ENCODE peak calls at places on chromosomes 13 and 19, in four cellular contexts. Q is A549, U is spleen, E is heart left ventricle. X is an unnamed sample.

GRCh38 chr13:96617528-96617927 is 376.7 kb downstream of the OXGR1 start:
- DNase-seq in U (no peak), E (no peak), Q (no peak), X (no peak)

GRCh38 chr19:57239982-57240310 is 486 bp upstream of the ZNF805 start:
- DNase-seq in U (no peak), Q (no peak), E (no peak), X (no peak)

GRCh38 chr19:6599866-6600454 is 9.0 kb upstream of the CD70 start:
- DNase-seq in Q (no peak), E (no peak), U (no peak), X (no peak)

GRCh38 chr19:5891572-5891937 is 12.0 kb downstream of the NDUFA11 start:
- DNase-seq in U (no peak), Q (no peak), E (no peak), X (no peak)

GRCh38 chr13:104196611-104197010 is 1130.4 kb upstream of the SLC10A2 start:
- DNase-seq in Q (no peak), U (no peak), E (no peak), X (no peak)

GRCh38 chr19:29622191-29623070 is 16.3 kb downstream of the POP4 start:
- DNase-seq in Q (no peak), E (peak), U (peak), X (no peak)

GRCh38 chr13:47858678-47859050 is 142.4 kb downstream of the SUCLA2 start:
- DNase-seq in E (no peak), U (no peak), Q (no peak), X (no peak)

GRCh38 chr13:76725211-76725610 is 161.0 kb downstream of the KCTD12 start:
- DNase-seq in Q (no peak), E (no peak), U (no peak), X (no peak)

GRCh38 chr19:10858204-10858828 is 10.1 kb downstream of the C19orf38 start:
- DNase-seq in U (no peak), E (no peak), Q (no peak), X (no peak)

GRCh38 chr13:49890376-49890775 is 45.8 kb downstream of the SPRYD7 start:
- DNase-seq in Q (no peak), U (no peak), E (no peak), X (no peak)

GRCh38 chr19:29618871-29619270 is 12.8 kb downstream of the POP4 start:
- DNase-seq in Q (no peak), U (peak), E (no peak), X (no peak)

GRCh38 chr19:33199441-33200265 is 5.5 kb downstream of the LRP3 start:
- DNase-seq in U (no peak), Q (no peak), E (no peak), X (no peak)

GRCh38 chr13:100323937-100324336 is 235.0 kb downstream of the PCCA start:
- DNase-seq in E (no peak), Q (no peak), U (no peak), X (no peak)

GRCh38 chr19:1110809-1111640 is 7.2 kb downstream of the GPX4 start:
- DNase-seq in E (no peak), Q (no peak), U (peak), X (no peak)

GRCh38 chr13:107258599-107259187 is 690.8 kb upstream of the ARGLU1 start:
- DNase-seq in U (no peak), Q (no peak), E (no peak), X (no peak)

GRCh38 chr13:51230473-51231105 is 8.4 kb downstream of the FAM124A start:
- DNase-seq in Q (no peak), E (no peak), U (no peak), X (peak)

GRCh38 chr19:46621191-46622117 is 3.4 kb downstream of the PTGIR start:
- DNase-seq in Q (no peak), U (no peak), E (peak), X (no peak)

GRCh38 chr13:74110053-74110452 is 24.2 kb downstream of the KLF12 start:
- DNase-seq in U (no peak), E (no peak), Q (no peak), X (no peak)

GRCh38 chr13:77397636-77398035 is 70.7 kb upstream of the MYCBP2 start:
- DNase-seq in U (no peak), E (no peak), Q (no peak), X (no peak)

GRCh38 chr19:48127561-48127960 is 16.9 kb upstream of the PLA2G4C start:
- DNase-seq in E (no peak), U (no peak), Q (no peak), X (no peak)

GRCh38 chr19:41753159-41753558 is 2.2 kb upstream of the CEACAM6 start:
- DNase-seq in U (peak), E (no peak), Q (peak), X (peak)

GRCh38 chr19:45676851-45677263 is 8.8 kb downstream of the GIPR start:
- DNase-seq in E (no peak), U (peak), Q (no peak), X (peak)

GRCh38 chr19:7515471-7516226 is at the start of gene ZNF358:
- DNase-seq in Q (peak), U (peak), E (peak), X (peak)

GRCh38 chr19:883661-884211 is 9.3 kb downstream of the MED16 start:
- DNase-seq in U (no peak), Q (no peak), E (no peak), X (no peak)

GRCh38 chr13:34031629-34032028 is 213.7 kb downstream of the RFC3 start:
- DNase-seq in U (no peak), E (no peak), Q (no peak), X (no peak)

GRCh38 chr19:42088471-42089190 is 12.7 kb downstream of the ZNF574 start:
- DNase-seq in U (no peak), Q (no peak), E (no peak), X (no peak)

GRCh38 chr13:20128459-20128927 is 32.4 kb downstream of the GJA3 start:
- DNase-seq in Q (no peak), U (no peak), E (no peak), X (peak)

GRCh38 chr13:91174886-91175501 is 172.5 kb upstream of the MIR17HG start:
- DNase-seq in E (peak), Q (no peak), U (no peak), X (peak)

GRCh38 chr13:27797228-27797624 is 4.9 kb downstream of the GSX1 start:
- DNase-seq in E (no peak), Q (peak), U (no peak), X (peak)

GRCh38 chr19:2115911-2116426 is 19.3 kb downstream of the IZUMO4 start:
- DNase-seq in Q (no peak), E (no peak), U (no peak), X (no peak)

GRCh38 chr19:9818734-9819589 is at the start of gene FBXL12:
- DNase-seq in Q (peak), U (peak), E (peak), X (peak)
- TF ChIP-seq POLR2A in Q (peak), U (peak), E (peak), X (peak)

DNA sequence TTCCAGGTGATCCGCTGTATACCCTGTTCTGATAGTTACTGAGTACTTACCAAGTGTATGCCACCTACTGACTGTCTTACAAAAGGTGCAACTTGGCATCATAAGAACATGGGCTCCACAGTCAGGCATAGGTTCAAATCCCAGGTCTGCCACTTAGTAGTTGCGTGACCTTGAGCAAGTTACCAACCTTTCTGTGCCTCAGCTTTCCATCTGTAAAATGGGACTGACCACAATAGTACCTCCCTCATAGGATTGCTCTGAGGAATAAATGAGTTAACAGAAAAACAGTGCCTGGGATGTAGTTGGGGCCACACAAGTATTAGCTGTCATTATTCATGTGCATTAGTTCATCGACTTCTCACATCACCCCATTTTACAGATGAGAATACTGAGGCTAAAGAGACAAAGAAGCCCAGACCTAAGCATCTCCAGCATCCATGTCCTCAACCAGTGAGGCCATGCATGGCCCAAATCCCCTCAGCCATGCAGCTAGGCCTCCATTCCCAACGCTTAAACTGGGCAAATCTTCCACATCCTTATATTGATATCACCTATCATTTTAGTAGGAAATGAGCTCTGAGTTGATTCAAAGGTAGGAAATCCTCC is 51.3 kb upstream of the UBE2L5 start:
- DNase-seq in Q (no peak), U (no peak), E (no peak), X (no peak)
- H3K4me3 ChIP-seq in Q (no peak), U (no peak), E (peak), X (no peak)

DNA sequence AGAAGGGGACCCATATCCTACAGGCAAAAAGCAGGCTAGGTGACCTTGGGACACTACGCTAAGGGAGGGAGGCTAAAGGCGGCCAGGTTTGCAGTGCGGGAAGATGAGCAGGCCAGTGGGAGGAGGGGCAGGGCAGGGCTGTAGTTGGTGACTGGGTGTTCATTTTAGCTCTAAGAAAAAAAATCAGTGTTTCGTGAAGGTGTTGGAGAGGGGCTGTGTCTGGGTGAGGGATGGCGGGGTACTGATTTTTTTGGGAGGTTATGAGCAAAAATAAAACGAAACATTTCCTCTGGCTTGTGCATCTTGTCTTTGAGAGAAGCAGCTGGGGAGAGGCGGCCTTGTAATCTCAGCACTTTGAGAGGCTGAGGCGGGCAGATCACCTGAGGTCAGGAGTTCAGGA is 4.3 kb upstream of the NUP62 start:
- DNase-seq in E (no peak), Q (no peak), U (peak), X (no peak)
- TF ChIP-seq POLR2A in E (no peak), Q (no peak), U (no peak), X (no peak)

GRCh38 chr19:13987101-13987890 is 18.8 kb downstream of the RFX1 start:
- DNase-seq in E (no peak), U (peak), Q (no peak), X (no peak)
- H3K4me3 ChIP-seq in E (peak), U (no peak), Q (no peak), X (no peak)

DNA sequence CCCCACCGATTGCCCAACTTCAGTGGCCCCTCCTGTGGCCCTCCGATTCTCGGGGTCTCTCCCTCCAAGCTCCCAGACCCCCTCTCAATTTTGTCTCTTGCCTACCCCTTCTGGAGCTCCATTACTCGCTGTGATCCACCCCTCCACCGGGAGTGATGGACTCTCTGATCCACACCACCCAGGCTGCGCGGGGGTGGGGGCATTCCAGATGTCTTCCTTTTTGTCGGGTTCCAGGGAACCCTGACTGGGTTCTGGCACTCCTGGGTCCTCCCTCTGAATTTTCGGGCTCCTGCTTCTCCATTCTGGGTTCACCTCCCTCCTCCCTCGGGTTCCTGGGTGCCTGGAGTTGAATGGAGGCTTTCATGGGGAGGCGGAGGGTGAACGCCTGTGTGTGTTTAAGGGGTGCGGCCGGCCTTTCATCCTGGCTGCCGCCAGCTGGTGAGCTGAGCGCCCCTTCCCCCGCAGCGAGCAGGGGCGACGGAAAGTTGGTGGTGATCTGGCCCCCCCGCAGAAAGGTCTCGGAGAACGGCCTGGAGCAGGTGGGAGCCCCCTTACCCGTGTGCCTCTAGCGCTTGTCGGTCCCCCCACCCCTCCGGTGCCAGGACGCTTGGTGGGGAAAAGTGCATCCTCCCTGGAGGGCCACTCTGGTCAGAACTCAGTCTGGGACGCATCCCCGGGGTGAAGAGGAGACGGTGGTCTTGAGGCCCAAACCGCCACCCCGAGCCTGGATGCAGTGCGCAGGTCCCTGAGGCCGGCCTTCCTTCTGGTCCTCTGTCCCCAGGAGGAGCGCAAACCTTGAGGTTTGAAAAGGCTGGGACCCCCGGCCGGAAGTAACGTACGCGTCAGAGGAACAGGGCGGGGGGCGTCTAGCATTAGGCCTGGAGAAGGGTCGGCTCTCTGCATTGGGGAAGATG is 1.6 kb downstream of the MISP3 start:
- DNase-seq in Q (no peak), U (peak), E (no peak), X (peak)
- TF ChIP-seq POLR2A in Q (no peak), U (no peak), E (no peak), X (no peak)

DNA sequence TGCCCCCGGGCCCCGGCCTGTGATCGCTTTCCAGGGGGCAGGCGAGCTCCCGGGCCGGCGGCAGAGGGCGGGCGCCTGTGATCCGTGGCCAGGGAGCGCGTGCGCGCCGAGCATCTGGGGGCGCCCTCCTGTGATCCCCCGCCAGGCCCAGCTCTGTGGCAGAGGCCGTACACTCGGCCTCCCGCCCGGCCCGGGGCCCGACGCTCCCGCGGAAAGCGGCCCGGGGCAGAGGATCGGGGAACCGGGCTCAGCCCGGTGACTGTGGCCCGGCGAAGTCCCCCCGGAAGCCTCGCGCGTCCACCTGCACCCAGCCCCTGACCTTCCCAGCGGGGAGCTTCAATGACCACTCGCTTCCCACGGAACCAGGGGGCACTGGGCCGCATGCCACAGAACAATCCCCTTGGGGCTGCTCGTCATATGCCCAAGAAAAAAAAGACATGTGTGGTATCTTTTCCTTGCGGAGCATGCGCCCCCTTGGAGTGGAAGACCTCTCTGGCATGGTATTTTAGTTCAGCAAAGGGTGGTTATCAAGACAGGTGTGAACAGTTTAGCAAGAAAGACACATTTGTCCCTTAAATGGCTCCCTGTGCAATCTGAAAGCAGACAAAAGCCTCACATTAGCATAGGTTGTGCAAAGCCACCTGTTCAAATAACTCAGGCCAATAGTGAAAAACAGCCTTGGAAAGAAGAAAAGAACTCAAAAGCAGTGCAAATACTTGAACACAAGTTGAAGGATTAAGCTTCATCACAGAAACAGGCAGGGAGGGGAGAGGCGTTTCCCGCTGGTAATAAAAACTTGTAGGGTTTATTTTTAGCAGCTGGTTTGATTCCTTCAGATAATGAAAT is 290.8 kb upstream of the SOX21 start:
- DNase-seq in Q (no peak), E (no peak), U (no peak), X (no peak)
- H3K4me3 ChIP-seq in Q (no peak), E (no peak), U (no peak), X (no peak)

DNA sequence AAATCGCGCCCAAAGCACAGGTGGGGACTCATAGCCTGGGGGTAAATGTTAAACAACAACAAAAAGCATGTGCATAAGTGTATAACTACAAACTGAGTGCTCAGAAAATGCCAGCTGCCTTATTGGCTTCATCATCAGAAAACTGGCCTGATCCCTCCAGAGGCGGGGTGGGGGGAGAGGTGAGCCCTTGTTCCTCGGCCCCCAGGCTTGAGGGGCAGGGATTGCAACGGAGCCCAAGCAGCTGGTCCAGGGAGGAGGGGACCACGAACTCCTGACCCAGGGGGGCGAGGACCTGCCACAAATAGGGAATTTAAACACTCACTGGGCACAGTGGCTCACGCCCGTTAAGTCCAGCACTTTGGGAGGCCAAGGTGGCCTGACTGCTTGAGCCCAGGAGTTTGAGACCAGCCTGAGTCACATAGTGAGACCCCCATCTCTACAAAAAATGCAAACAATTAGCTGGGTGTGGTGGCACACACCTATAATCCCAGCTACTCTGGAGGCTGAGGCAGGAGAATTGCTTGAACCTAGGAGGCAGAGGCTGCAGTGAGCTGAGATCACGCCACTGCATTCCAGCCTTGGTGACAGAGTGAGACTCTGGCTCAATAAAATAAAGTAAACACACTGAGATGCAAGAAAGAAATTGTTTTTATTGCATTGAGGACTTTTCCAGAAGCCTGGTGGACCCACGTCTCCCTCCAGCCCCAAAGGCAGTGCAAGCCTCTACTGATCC is 8.7 kb downstream of the SIRT6 start:
- DNase-seq in Q (no peak), U (no peak), E (no peak), X (no peak)
- TF ChIP-seq POLR2A in Q (no peak), U (no peak), E (no peak), X (no peak)

X was measured in body of pancreas.